ENCODE peak calls at places on chromosomes 11 and 22, in six cellular contexts. Y is mesenchymal stem cell, V is IMR-90, P is trophoblast cell, A is H1, I is H9. M is an unnamed sample.

GRCh38 chr22:40263191-40263590 is 83.1 kb upstream of the ADSL start:
- DNase-seq in P (no peak), A (no peak), V (no peak), Y (peak; percentile 38), I (no peak), M (no peak)

GRCh38 chr11:64585150-64585549 is 5.9 kb upstream of the SLC22A12 start:
- DNase-seq in I (no peak), V (no peak), P (no peak), A (no peak), Y (no peak), M (no peak)

GRCh38 chr22:46090631-46091201 is 59.6 kb upstream of the PPARA start:
- DNase-seq in A (no peak), V (peak; percentile 24), I (no peak), Y (no peak), P (no peak), M (no peak)

GRCh38 chr22:24066872-24067271 is 55.8 kb downstream of the CABIN1 start:
- DNase-seq in V (no peak), I (no peak), P (no peak), A (no peak), Y (no peak), M (no peak)

GRCh38 chr11:68043349-68044144 is 4.7 kb downstream of the TCIRG1 start:
- DNase-seq in Y (peak; percentile 89), A (no peak), V (peak; percentile 66), P (no peak), I (peak; percentile 27), M (no peak)

GRCh38 chr11:76782526-76783293 is 446 bp upstream of the TSKU start:
- DNase-seq in V (peak; percentile 98), Y (peak; percentile 98), I (peak; percentile 95), P (peak; percentile 49), A (peak; percentile 65), M (peak; percentile 93)

GRCh38 chr11:123829745-123830144 is 23.6 kb upstream of the OR6M1 start:
- DNase-seq in I (no peak), V (no peak), P (no peak), A (no peak), Y (no peak), M (no peak)

GRCh38 chr22:24400726-24401596 is 26.4 kb upstream of the ADORA2A start:
- DNase-seq in V (peak; percentile 45), A (no peak), I (no peak), Y (peak; percentile 90), P (no peak), M (no peak)

GRCh38 chr11:125094731-125095130 is 16.7 kb downstream of the TMEM218 start:
- DNase-seq in A (no peak), Y (no peak), P (no peak), V (no peak), I (no peak), M (no peak)

GRCh38 chr11:64358907-64359711 is at the start of gene RPS6KA4:
- DNase-seq in A (no peak), V (peak; percentile 58), Y (peak; percentile 72), P (peak; percentile 88), I (no peak), M (peak; percentile 57)

GRCh38 chr22:41530612-41531421 is 13.5 kb downstream of the POLR3H start:
- DNase-seq in V (no peak), P (no peak), Y (no peak), A (no peak), I (no peak), M (no peak)

GRCh38 chr11:58577441-58578135 is 1.3 kb upstream of the ZFP91 start:
- DNase-seq in Y (peak; percentile 99), V (peak; percentile 97), A (no peak), P (peak; percentile 52), I (no peak), M (no peak)

GRCh38 chr11:16126361-16126760 is 230.0 kb downstream of the SOX6 start:
- DNase-seq in I (no peak), V (peak; percentile 30), P (no peak), A (no peak), Y (no peak), M (no peak)

GRCh38 chr11:105899776-105900175 is 122.3 kb downstream of the MSANTD4 start:
- DNase-seq in V (no peak), I (no peak), Y (no peak), P (no peak), A (no peak), M (no peak)

GRCh38 chr11:76382209-76382608 is 1.1 kb downstream of the GVQW3 start:
- DNase-seq in I (no peak), P (no peak), Y (no peak), V (no peak), A (no peak), M (no peak)

GRCh38 chr11:61152816-61153592 is 8.2 kb downstream of the VPS37C start:
- DNase-seq in Y (peak; percentile 90), P (peak; percentile 71), I (no peak), V (peak; percentile 70), A (no peak), M (no peak)

GRCh38 chr11:10233581-10233980 is 60.4 kb downstream of the SBF2 start:
- DNase-seq in P (peak; percentile 56), Y (peak; percentile 77), I (no peak), V (peak; percentile 91), A (no peak), M (no peak)

GRCh38 chr22:45600791-45601730 is 70.6 kb upstream of the ATXN10 start:
- DNase-seq in V (peak; percentile 85), A (no peak), P (no peak), I (no peak), Y (peak; percentile 72), M (no peak)

GRCh38 chr22:25100972-25101371 is 98.7 kb upstream of the CRYBB3 start:
- DNase-seq in V (no peak), I (no peak), Y (no peak), P (no peak), A (no peak), M (no peak)

GRCh38 chr22:44862981-44863860 is 110.8 kb downstream of the ARHGAP8 start:
- DNase-seq in Y (no peak), I (peak; percentile 73), P (no peak), V (no peak), A (no peak), M (no peak)

GRCh38 chr22:47629273-47629711 is 866.8 kb downstream of the TBC1D22A start:
- DNase-seq in V (no peak), Y (no peak), P (no peak), I (no peak), A (no peak), M (no peak)

GRCh38 chr11:84714316-84714780 is 912.8 kb downstream of the DLG2 start:
- DNase-seq in Y (peak; percentile 66), V (peak; percentile 6), I (peak; percentile 79), A (no peak), P (no peak), M (peak; percentile 70)

GRCh38 chr11:5303643-5304042 is 1.9 kb upstream of the OR51B4 start:
- DNase-seq in V (no peak), P (no peak), A (no peak), I (no peak), Y (no peak), M (no peak)

GRCh38 chr11:89491141-89491690 is at the start of gene NOX4:
- DNase-seq in P (no peak), A (no peak), V (peak; percentile 48), Y (peak; percentile 48), I (peak; percentile 76), M (peak; percentile 65)

GRCh38 chr22:39240841-39241631 is 3.7 kb downstream of the PDGFB start:
- DNase-seq in Y (peak; percentile 79), P (peak; percentile 92), A (no peak), V (no peak), I (no peak), M (no peak)

GRCh38 chr11:65135633-65136145 is 1.4 kb upstream of the SYVN1 start:
- DNase-seq in P (no peak), V (no peak), I (no peak), A (no peak), Y (no peak), M (no peak)

GRCh38 chr11:2196970-2197770 is 25.6 kb upstream of the TH start:
- DNase-seq in V (peak; percentile 38), P (peak; percentile 77), I (peak; percentile 84), A (peak; percentile 41), Y (peak; percentile 59), M (peak; percentile 68)

GRCh38 chr22:37241351-37242142 is 2.5 kb downstream of the RAC2 start:
- DNase-seq in V (no peak), I (no peak), A (no peak), P (no peak), Y (no peak), M (no peak)

GRCh38 chr22:37244114-37244921 is at the start of gene RAC2:
- DNase-seq in P (no peak), A (no peak), V (peak; percentile 57), Y (peak; percentile 72), I (peak; percentile 73), M (no peak)

GRCh38 chr22:37242395-37242918 is 1.6 kb downstream of the RAC2 start:
- DNase-seq in I (no peak), P (peak; percentile 33), A (no peak), Y (peak; percentile 60), V (peak; percentile 38), M (no peak)

GRCh38 chr22:37244922-37245722 is 1.1 kb upstream of the RAC2 start:
- DNase-seq in Y (no peak), P (no peak), I (no peak), A (no peak), V (no peak), M (no peak)

GRCh38 chr22:37243402-37244113 is 511 bp downstream of the RAC2 start:
- DNase-seq in Y (no peak), P (no peak), I (no peak), A (no peak), V (no peak), M (no peak)
- H2AFZ ChIP-seq in Y (no peak overlapping the region), P (no peak overlapping the region), I (no peak overlapping the region), A (no peak overlapping the region), V (peak overlapping the region; percentile 95), M (peak overlapping the region; percentile 49)

GRCh38 chr11:71236836-71237475 is 15.4 kb downstream of the SHANK2 start:
- DNase-seq in A (no peak), I (peak; percentile 12), V (no peak), Y (no peak), P (no peak), M (no peak)
- H3K18ac ChIP-seq in A (peak overlapping the region; percentile 19), I (no peak overlapping the region), V (no peak overlapping the region), Y (no peak overlapping the region), P (no peak overlapping the region), M (peak overlapping the region; percentile 77)

DNA sequence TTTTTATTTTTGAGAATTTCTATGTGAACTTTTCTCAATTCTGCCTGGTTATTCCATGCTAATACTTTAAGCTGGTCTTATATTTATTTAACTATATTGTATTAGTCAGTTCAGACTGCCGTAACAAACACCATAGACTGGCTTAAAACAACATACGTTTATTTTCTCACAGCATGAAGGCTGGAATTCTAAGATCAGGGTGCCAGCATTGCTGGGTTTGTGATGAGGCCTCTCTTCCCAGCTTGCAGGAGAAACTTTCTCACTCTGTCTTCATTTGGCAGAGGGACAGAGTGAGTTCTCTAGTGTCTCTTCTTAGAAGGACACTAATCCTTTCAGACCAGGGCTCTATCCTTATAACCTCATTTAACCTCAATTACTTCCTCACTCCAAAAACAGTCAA is 16.2 kb upstream of the TEAD1 start:
- DNase-seq in Y (no peak), P (peak; percentile 93), A (no peak), I (no peak), V (no peak), M (no peak)
- H2AFZ ChIP-seq in Y (no peak overlapping the region), P (no peak overlapping the region), A (no peak overlapping the region), I (no peak overlapping the region), V (no peak overlapping the region), M (no peak overlapping the region)

DNA sequence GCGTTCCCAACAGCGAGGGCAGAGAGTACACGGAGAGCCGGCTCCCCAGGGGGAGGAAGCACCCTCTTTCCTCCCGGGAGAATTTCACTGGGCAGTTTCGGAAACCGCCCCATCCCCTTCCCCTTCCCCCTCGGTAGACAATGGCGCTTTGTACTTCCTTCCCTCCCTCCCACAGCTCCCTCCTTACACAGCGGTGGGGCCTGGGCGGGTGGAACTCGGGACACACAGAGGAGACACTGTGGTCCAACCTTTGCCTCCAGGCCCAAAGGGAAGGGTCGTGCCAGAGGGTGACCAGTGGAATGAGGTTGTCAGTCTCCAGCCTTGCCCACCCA is 4.3 kb downstream of the SMTN start:
- DNase-seq in P (no peak), Y (no peak), V (no peak), A (no peak), I (no peak), M (no peak)
- H3K18ac ChIP-seq in P (peak overlapping the region; percentile 93), Y (peak overlapping the region; percentile 88), V (peak overlapping the region; percentile 32), A (peak overlapping the region; percentile 64), I (peak overlapping the region; percentile 46), M (peak overlapping the region; percentile 96)

M was measured in neuronal stem cell.